ENCODE peak calls at places on chromosomes 1 and 21, in four cellular contexts. One of them, this sample, is unnamed.

GRCh38 chr1:64675718-64676345 is 69.0 kb upstream of the RAVER2 start:
- DNase-seq in IMR-90: peak; percentile 37
- DNase-seq in esophagus muscularis mucosa: no peak
- DNase-seq in A549: peak; percentile 8
- DNase-seq in this sample: no peak

GRCh38 chr1:156119503-156120209 is 5.1 kb downstream of the LMNA start:
- DNase-seq in esophagus muscularis mucosa: no peak
- DNase-seq in A549: no peak
- DNase-seq in IMR-90: peak; percentile 76
- DNase-seq in this sample: no peak

GRCh38 chr1:231879296-231879695 is 252.7 kb downstream of the DISC1 start:
- DNase-seq in A549: no peak
- DNase-seq in esophagus muscularis mucosa: no peak
- DNase-seq in IMR-90: no peak
- DNase-seq in this sample: no peak

GRCh38 chr21:41589620-41590175 is 81.7 kb upstream of the TMPRSS2 start:
- DNase-seq in esophagus muscularis mucosa: no peak
- DNase-seq in IMR-90: no peak
- DNase-seq in A549: no peak
- DNase-seq in this sample: no peak

GRCh38 chr1:167599839-167600581 is 30.0 kb upstream of the RCSD1 start:
- DNase-seq in A549: peak; percentile 42
- DNase-seq in esophagus muscularis mucosa: no peak
- DNase-seq in IMR-90: peak; percentile 22
- DNase-seq in this sample: peak; percentile 51

GRCh38 chr1:192904438-192904895 is 95.6 kb downstream of the RGS2 start:
- DNase-seq in A549: peak; percentile 65
- DNase-seq in IMR-90: peak; percentile 93
- DNase-seq in esophagus muscularis mucosa: no peak
- DNase-seq in this sample: no peak

GRCh38 chr1:236639686-236640085 is 35.4 kb upstream of the HEATR1 start:
- DNase-seq in IMR-90: no peak
- DNase-seq in A549: no peak
- DNase-seq in esophagus muscularis mucosa: no peak
- DNase-seq in this sample: peak; percentile 13

GRCh38 chr1:203443296-203443695 is 32.3 kb upstream of the PRELP start:
- DNase-seq in IMR-90: no peak
- DNase-seq in esophagus muscularis mucosa: no peak
- DNase-seq in A549: no peak
- DNase-seq in this sample: no peak

GRCh38 chr21:45382698-45383000 is 22.3 kb upstream of the COL18A1 start:
- DNase-seq in IMR-90: no peak
- DNase-seq in esophagus muscularis mucosa: no peak
- DNase-seq in A549: no peak
- DNase-seq in this sample: no peak

GRCh38 chr21:38159355-38159754 is 97.4 kb upstream of the KCNJ15 start:
- DNase-seq in esophagus muscularis mucosa: no peak
- DNase-seq in A549: peak; percentile 59
- DNase-seq in IMR-90: peak; percentile 84
- DNase-seq in this sample: peak; percentile 62

GRCh38 chr1:153565529-153566374 is at the start of gene S100A2:
- DNase-seq in A549: peak; percentile 90
- DNase-seq in esophagus muscularis mucosa: no peak
- DNase-seq in IMR-90: peak; percentile 97
- DNase-seq in this sample: no peak

GRCh38 chr1:29197590-29197924 is 15.9 kb upstream of the SRSF4 start:
- DNase-seq in esophagus muscularis mucosa: no peak
- DNase-seq in IMR-90: peak; percentile 62
- DNase-seq in A549: peak; percentile 64
- DNase-seq in this sample: no peak

GRCh38 chr1:234600418-234601216 is 9.4 kb downstream of the IRF2BP2 start:
- DNase-seq in esophagus muscularis mucosa: no peak
- DNase-seq in A549: peak; percentile 46
- DNase-seq in IMR-90: no peak
- DNase-seq in this sample: peak; percentile 51
- H3K4me1 ChIP-seq in esophagus muscularis mucosa: peaks cover 57% of the 10 kb centered on the region
- H3K4me1 ChIP-seq in A549: peaks cover 58% of the 10 kb centered on the region
- H3K4me1 ChIP-seq in IMR-90: peaks cover 9% of the 10 kb centered on the region
- H3K4me1 ChIP-seq in this sample: peaks cover 72% of the 10 kb centered on the region

DNA sequence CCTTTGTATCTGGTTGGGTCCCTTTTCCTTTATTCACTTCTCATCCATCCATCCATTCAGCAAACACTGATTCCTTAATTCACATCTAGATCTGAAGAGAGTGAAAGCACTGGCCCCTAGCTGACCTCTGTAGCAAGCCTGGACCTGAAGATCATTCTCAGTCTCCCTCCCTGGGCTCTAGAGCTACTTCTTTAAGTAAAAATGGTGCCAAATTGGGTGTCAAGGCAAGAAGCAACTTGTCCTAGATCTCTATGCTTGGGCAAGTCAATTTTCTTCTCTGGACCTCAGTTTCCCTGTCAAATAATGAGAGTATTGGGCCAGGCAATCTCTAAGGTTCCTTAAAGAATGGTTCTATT is 36.1 kb downstream of the PLXNA2 start:
- DNase-seq in A549: no peak
- DNase-seq in esophagus muscularis mucosa: no peak
- DNase-seq in IMR-90: no peak
- DNase-seq in this sample: no peak
- H3K27ac ChIP-seq in A549: no peak overlapping the region
- H3K27ac ChIP-seq in esophagus muscularis mucosa: peak overlapping the region; percentile 60
- H3K27ac ChIP-seq in IMR-90: no peak overlapping the region
- H3K27ac ChIP-seq in this sample: peak overlapping the region; percentile 49

GRCh38 chr1:936865-937264 is 13.1 kb downstream of the SAMD11 start:
- DNase-seq in esophagus muscularis mucosa: no peak
- DNase-seq in IMR-90: no peak
- DNase-seq in A549: no peak
- DNase-seq in this sample: no peak
- H3K4me1 ChIP-seq in esophagus muscularis mucosa: peaks cover 36% of the 10 kb centered on the region
- H3K4me1 ChIP-seq in IMR-90: peaks cover 26% of the 10 kb centered on the region
- H3K4me1 ChIP-seq in A549: peaks cover 46% of the 10 kb centered on the region
- H3K4me1 ChIP-seq in this sample: peaks cover 3% of the 10 kb centered on the region

GRCh38 chr1:58157281-58157680 is 389.2 kb downstream of the OMA1 start:
- DNase-seq in A549: no peak
- DNase-seq in esophagus muscularis mucosa: no peak
- DNase-seq in IMR-90: no peak
- DNase-seq in this sample: no peak

GRCh38 chr1:58156801-58157200 is 389.7 kb downstream of the OMA1 start:
- DNase-seq in esophagus muscularis mucosa: no peak
- DNase-seq in IMR-90: no peak
- DNase-seq in A549: no peak
- DNase-seq in this sample: no peak

GRCh38 chr1:58159424-58159810 is 387.1 kb downstream of the OMA1 start:
- DNase-seq in IMR-90: no peak
- DNase-seq in A549: no peak
- DNase-seq in esophagus muscularis mucosa: no peak
- DNase-seq in this sample: no peak

GRCh38 chr1:58158006-58158405 is 388.5 kb downstream of the OMA1 start:
- DNase-seq in IMR-90: no peak
- DNase-seq in A549: no peak
- DNase-seq in esophagus muscularis mucosa: no peak
- DNase-seq in this sample: no peak

DNA sequence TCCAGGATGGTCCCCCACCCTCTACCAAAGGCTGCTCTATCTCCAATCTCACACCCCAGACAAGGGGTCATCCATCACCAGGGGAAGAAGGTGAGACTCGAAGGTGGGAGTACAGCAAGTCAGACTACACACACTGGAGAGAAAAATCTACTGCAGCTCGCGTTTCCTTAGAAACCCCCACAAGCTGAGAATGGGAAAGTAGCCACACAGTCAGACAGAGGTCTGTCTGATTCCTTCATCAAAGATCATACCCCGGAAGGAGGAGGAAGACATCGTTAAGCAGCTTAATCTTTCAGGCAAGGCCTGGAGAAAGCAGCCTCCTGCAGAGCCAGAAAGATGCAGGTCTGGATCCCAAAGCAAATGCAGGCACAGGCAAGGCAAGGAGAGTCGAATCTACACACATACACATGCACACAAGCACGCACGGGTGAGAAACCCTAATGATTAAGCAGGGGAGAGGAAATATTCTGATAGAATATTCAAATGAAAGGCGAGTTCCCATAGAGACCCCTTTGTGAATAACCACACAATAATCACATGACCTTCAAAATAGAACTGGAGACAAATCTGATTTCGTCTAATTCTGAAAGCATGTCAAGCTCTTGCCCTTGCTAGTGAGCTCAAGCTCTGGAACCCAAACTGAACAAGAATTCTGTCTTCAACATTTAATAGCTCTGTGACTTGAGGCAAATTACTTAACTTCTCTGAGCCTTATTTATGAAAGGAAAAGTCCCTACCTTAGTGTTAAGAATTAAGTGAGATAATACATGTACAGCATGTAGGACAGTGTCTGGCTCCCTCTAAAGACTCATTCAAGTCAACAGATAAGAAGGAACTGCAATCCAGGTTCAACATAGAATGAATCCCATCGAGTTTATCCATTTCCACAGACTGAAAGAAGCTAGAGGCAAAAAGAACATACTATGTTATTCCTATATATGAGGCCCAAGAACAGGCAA is 387.8 kb downstream of the OMA1 start:
- DNase-seq in IMR-90: no peak
- DNase-seq in esophagus muscularis mucosa: no peak
- DNase-seq in A549: no peak
- DNase-seq in this sample: no peak
- H3K27ac ChIP-seq in IMR-90: no peak overlapping the region
- H3K27ac ChIP-seq in esophagus muscularis mucosa: no peak overlapping the region
- H3K27ac ChIP-seq in A549: no peak overlapping the region
- H3K27ac ChIP-seq in this sample: no peak overlapping the region